ENCODE peak calls at places on chromosomes 7 and 10, in ten cellular contexts. P is A549; Y is neural progenitor cell; W is ovary; A is CD8-positive, alpha-beta T cell; Q is uterus; B is H9; M is testis; V is keratinocyte; U is HCT116. N is an unnamed sample. For H3K4me1, the result is how much of the 10 kb centered on the place peaks cover.

GRCh38 chr10:111233439-111233838 is 156.6 kb downstream of the ADRA2A start:
- DNase-seq in P (no peak), Y (peak), W (no peak), A (no peak), Q (no peak), B (no peak), M (no peak), V (no peak), U (no peak), N (no peak)

GRCh38 chr7:141737118-141737835 is 881 bp upstream of the SSBP1 start:
- DNase-seq in P (peak), Y (no peak), W (peak), A (peak), Q (peak), B (no peak), M (peak), V (no peak), U (no peak), N (no peak)

GRCh38 chr10:21314906-21315305 is 210.6 kb downstream of the SKIDA1 start:
- DNase-seq in P (no peak), Y (peak), W (no peak), A (no peak), Q (no peak), B (no peak), M (no peak), V (no peak), U (no peak), N (no peak)

GRCh38 chr7:36972140-36972518 is 247.8 kb upstream of the AOAH start:
- DNase-seq in P (no peak), Y (peak), W (no peak), A (no peak), Q (no peak), B (no peak), M (no peak), V (no peak), U (no peak), N (no peak)

GRCh38 chr7:2530076-2530967 is 10.7 kb downstream of the LFNG start:
- DNase-seq in P (no peak), Y (peak), W (no peak), A (peak), Q (peak), B (no peak), M (no peak), V (no peak), U (no peak), N (peak)

GRCh38 chr7:155763721-155764431 is 48.4 kb downstream of the SHH start:
- DNase-seq in P (no peak), Y (no peak), W (no peak), A (no peak), Q (no peak), B (no peak), M (no peak), V (no peak), U (no peak), N (no peak)

GRCh38 chr7:130758429-130759056 is 24.5 kb upstream of the KLF14 start:
- DNase-seq in P (peak), Y (peak), W (no peak), A (no peak), Q (no peak), B (no peak), M (no peak), V (no peak), U (peak), N (no peak)

GRCh38 chr7:37067961-37068536 is 343.8 kb upstream of the AOAH start:
- DNase-seq in P (no peak), Y (no peak), W (no peak), A (no peak), Q (no peak), B (no peak), M (no peak), V (no peak), U (no peak), N (no peak)

GRCh38 chr7:47297120-47297519 is 284.8 kb downstream of the TNS3 start:
- DNase-seq in P (no peak), Y (no peak), W (no peak), A (no peak), Q (no peak), B (no peak), M (no peak), V (no peak), U (no peak), N (no peak)

GRCh38 chr10:131121511-131122035 is 189.9 kb downstream of the TCERG1L start:
- DNase-seq in P (no peak), Y (no peak), W (no peak), A (no peak), Q (no peak), B (no peak), M (no peak), V (no peak), U (no peak), N (no peak)

GRCh38 chr7:156640949-156641485 is 443 bp downstream of the RNF32 start:
- DNase-seq in P (peak), Y (no peak), W (no peak), A (peak), Q (peak), B (no peak), M (peak), V (no peak), U (peak), N (no peak)

GRCh38 chr7:44150966-44151678 is 10.0 kb upstream of the MYL7 start:
- DNase-seq in P (no peak), Y (no peak), W (no peak), A (no peak), Q (peak), B (peak), M (no peak), V (no peak), U (no peak), N (no peak)

GRCh38 chr10:119290301-119291036 is 83.1 kb downstream of the GRK5 start:
- DNase-seq in P (peak), Y (no peak), W (no peak), A (no peak), Q (no peak), B (no peak), M (no peak), V (no peak), U (no peak), N (no peak)

GRCh38 chr7:98240961-98241673 is 10.9 kb downstream of the TECPR1 start:
- DNase-seq in P (peak), Y (peak), W (no peak), A (no peak), Q (no peak), B (peak), M (peak), V (no peak), U (peak), N (peak)

GRCh38 chr7:47414342-47415288 is 167.3 kb downstream of the TNS3 start:
- DNase-seq in P (no peak), Y (no peak), W (no peak), A (no peak), Q (peak), B (no peak), M (no peak), V (no peak), U (no peak), N (no peak)

GRCh38 chr10:71289421-71290130 is 29.5 kb upstream of the SLC29A3 start:
- DNase-seq in P (no peak), Y (no peak), W (no peak), A (no peak), Q (no peak), B (no peak), M (no peak), V (no peak), U (no peak), N (no peak)

GRCh38 chr10:4781955-4782354 is 44.1 kb upstream of the AKR1E2 start:
- DNase-seq in P (no peak), Y (no peak), W (no peak), A (no peak), Q (no peak), B (no peak), M (no peak), V (no peak), U (no peak), N (no peak)

GRCh38 chr7:4265056-4265455 is 417.0 kb upstream of the FOXK1 start:
- DNase-seq in P (no peak), Y (no peak), W (no peak), A (no peak), Q (no peak), B (no peak), M (no peak), V (no peak), U (no peak), N (no peak)

GRCh38 chr7:28533731-28534531 is 121.6 kb downstream of the CREB5 start:
- DNase-seq in P (peak), Y (no peak), W (peak), A (no peak), Q (peak), B (no peak), M (peak), V (no peak), U (no peak), N (no peak)

GRCh38 chr10:132164801-132165278 is 21.9 kb upstream of the DPYSL4 start:
- DNase-seq in P (no peak), Y (peak), W (no peak), A (no peak), Q (no peak), B (peak), M (no peak), V (no peak), U (no peak), N (no peak)

GRCh38 chr7:150986099-150986512 is 4.7 kb upstream of the NOS3 start:
- DNase-seq in P (peak), Y (peak), W (peak), A (no peak), Q (peak), B (peak), M (peak), V (no peak), U (no peak), N (peak)

GRCh38 chr10:121594623-121595320 is 3.5 kb downstream of the FGFR2 start:
- DNase-seq in P (no peak), Y (no peak), W (no peak), A (no peak), Q (no peak), B (no peak), M (no peak), V (no peak), U (no peak), N (no peak)

GRCh38 chr7:55574062-55574717 is 1.9 kb upstream of the VOPP1 start:
- DNase-seq in P (no peak), Y (no peak), W (no peak), A (no peak), Q (no peak), B (no peak), M (no peak), V (no peak), U (no peak), N (no peak)

GRCh38 chr7:68980011-68980410 is 618.3 kb upstream of the AUTS2 start:
- DNase-seq in P (no peak), Y (no peak), W (no peak), A (no peak), Q (no peak), B (no peak), M (no peak), V (no peak), U (no peak), N (no peak)

GRCh38 chr10:28991326-28991725 is 297.5 kb upstream of the LYZL1 start:
- DNase-seq in P (peak), Y (peak), W (no peak), A (no peak), Q (no peak), B (no peak), M (no peak), V (peak), U (peak), N (no peak)

GRCh38 chr10:88820990-88821389 is 18.5 kb downstream of the LIPM start:
- DNase-seq in P (no peak), Y (no peak), W (no peak), A (no peak), Q (no peak), B (no peak), M (no peak), V (no peak), U (no peak), N (no peak)

GRCh38 chr10:119759832-119760231 is 34.0 kb downstream of the INPP5F start:
- DNase-seq in P (no peak), Y (no peak), W (no peak), A (no peak), Q (no peak), B (no peak), M (no peak), V (no peak), U (no peak), N (no peak)

GRCh38 chr10:126062132-126063032 is 166.0 kb downstream of the FANK1 start:
- DNase-seq in P (peak), Y (no peak), W (peak), A (no peak), Q (peak), B (no peak), M (peak), V (peak), U (peak), N (peak)

GRCh38 chr10:127552446-127552845 is 3.3 kb downstream of the NPS start:
- DNase-seq in P (no peak), Y (no peak), W (no peak), A (no peak), Q (no peak), B (no peak), M (no peak), V (no peak), U (no peak), N (no peak)

GRCh38 chr10:131653550-131654470 is 247.0 kb upstream of the PPP2R2D start:
- DNase-seq in P (no peak), Y (no peak), W (no peak), A (no peak), Q (no peak), B (peak), M (peak), V (no peak), U (no peak), N (no peak)

GRCh38 chr10:61943699-61944444 is 42.4 kb downstream of the ARID5B start:
- DNase-seq in P (no peak), Y (no peak), W (no peak), A (no peak), Q (no peak), B (no peak), M (no peak), V (no peak), U (no peak), N (no peak)

GRCh38 chr7:47941136-47941844 is 7.0 kb downstream of the PKD1L1 start:
- DNase-seq in P (no peak), Y (no peak), W (no peak), A (no peak), Q (no peak), B (no peak), M (no peak), V (no peak), U (no peak), N (no peak)

GRCh38 chr10:57624066-57624465 is 643.6 kb downstream of the IPMK start:
- DNase-seq in P (peak), Y (no peak), W (no peak), A (no peak), Q (no peak), B (no peak), M (no peak), V (peak), U (no peak), N (no peak)

GRCh38 chr10:49752584-49752983 is 9.5 kb downstream of the OGDHL start:
- DNase-seq in P (no peak), Y (no peak), W (no peak), A (no peak), Q (no peak), B (no peak), M (no peak), V (no peak), U (no peak), N (no peak)
- H3K4me1 ChIP-seq in P (under half), Y (under half), W (under half), A (under half), Q (under half), B (under half), M (under half), V (under half), U (under half), N (under half)

GRCh38 chr7:29657856-29658255 is 94.2 kb downstream of the PRR15 start:
- DNase-seq in P (no peak), Y (no peak), W (no peak), A (no peak), Q (no peak), B (no peak), M (no peak), V (no peak), U (no peak), N (no peak)

GRCh38 chr7:29652611-29653010 is 89.0 kb downstream of the PRR15 start:
- DNase-seq in P (no peak), Y (no peak), W (no peak), A (no peak), Q (no peak), B (no peak), M (no peak), V (no peak), U (no peak), N (no peak)

GRCh38 chr7:29651467-29651866 is 87.8 kb downstream of the PRR15 start:
- DNase-seq in P (no peak), Y (no peak), W (no peak), A (no peak), Q (no peak), B (no peak), M (no peak), V (no peak), U (no peak), N (no peak)

DNA sequence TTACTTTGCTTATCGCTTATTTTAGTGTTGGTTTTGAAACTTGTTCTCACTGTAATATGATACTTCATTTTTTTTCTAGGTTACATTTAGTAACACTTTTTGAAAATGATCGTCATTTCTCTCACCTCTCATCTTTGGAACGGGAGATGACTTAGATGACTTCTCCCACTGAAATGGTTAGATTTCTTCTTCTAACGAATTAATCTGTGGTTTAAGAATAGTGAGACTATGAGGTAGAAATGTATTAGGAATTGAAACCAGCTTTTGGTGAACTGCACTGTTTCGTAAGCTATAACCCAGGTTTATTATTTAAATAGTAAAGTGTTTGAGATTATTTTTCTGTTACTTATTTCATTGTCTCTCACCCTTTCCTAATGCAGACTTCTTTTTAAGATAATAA is 93.7 kb downstream of the PRR15 start:
- DNase-seq in P (no peak), Y (no peak), W (no peak), A (no peak), Q (no peak), B (no peak), M (no peak), V (no peak), U (no peak), N (no peak)
- H3K4me1 ChIP-seq in P (under half), Y (under half), W (under half), A (under half), Q (under half), B (under half), M (under half), V (under half), U (under half), N (under half)

GRCh38 chr7:101902680-101903504 is 85.5 kb downstream of the CUX1 start:
- DNase-seq in P (no peak), Y (no peak), W (no peak), A (no peak), Q (no peak), B (no peak), M (no peak), V (no peak), U (no peak), N (no peak)

GRCh38 chr7:101904019-101904418 is 86.6 kb downstream of the CUX1 start:
- DNase-seq in P (no peak), Y (no peak), W (no peak), A (no peak), Q (no peak), B (no peak), M (no peak), V (no peak), U (no peak), N (no peak)

GRCh38 chr7:101900103-101900502 is 82.7 kb downstream of the CUX1 start:
- DNase-seq in P (no peak), Y (no peak), W (no peak), A (no peak), Q (no peak), B (no peak), M (no peak), V (no peak), U (no peak), N (no peak)

GRCh38 chr7:101903505-101903849 is 86.1 kb downstream of the CUX1 start:
- DNase-seq in P (no peak), Y (no peak), W (no peak), A (no peak), Q (no peak), B (no peak), M (no peak), V (no peak), U (no peak), N (no peak)

DNA sequence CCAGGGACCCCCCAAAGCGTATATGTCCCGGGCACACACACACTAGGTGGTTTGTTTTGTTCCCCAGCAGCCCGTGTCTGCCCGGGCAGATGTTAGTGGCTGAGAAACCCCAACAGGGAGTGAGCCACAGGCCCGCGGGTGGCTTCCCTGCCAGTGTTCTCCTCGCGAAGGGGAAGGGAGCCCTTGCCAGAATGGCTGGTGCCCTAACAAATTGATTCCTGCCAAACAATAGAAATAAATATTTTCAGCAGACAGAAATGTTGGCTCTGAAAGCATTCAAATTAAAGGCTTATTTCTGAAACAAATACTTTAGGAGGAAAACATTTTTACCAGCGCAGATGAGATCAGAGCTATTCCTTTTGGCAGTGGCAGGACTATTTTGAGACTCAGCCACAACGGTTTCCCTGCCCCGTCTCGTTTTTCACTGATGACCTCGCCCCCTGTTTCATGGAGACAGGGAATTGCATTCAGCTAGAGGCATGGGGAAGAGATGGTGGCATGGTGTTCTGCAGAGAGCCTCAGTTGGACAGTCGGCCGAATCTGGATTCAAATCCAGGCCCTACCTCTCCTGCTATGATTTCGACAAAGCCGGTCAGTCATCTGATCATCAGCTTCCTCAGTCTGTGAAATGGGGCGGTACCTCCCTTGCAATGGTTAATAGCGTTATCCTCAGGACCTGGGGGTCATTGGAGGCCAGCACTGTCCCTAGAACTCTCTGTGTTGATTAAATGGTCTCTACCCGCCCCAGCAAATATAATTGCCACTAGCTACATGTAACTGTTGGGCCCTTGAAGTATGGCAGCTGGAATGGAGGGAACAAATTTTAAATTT is 84.5 kb downstream of the CUX1 start:
- DNase-seq in P (no peak), Y (no peak), W (no peak), A (no peak), Q (no peak), B (no peak), M (no peak), V (no peak), U (no peak), N (no peak)
- H3K4me1 ChIP-seq in P (under half), Y (under half), W (under half), A (under half), Q (under half), B (under half), M (under half), V (under half), U (under half), N (under half)

GRCh38 chr7:114150704-114151103 is 231.9 kb upstream of the PPP1R3A start:
- DNase-seq in P (no peak), Y (no peak), W (no peak), A (no peak), Q (no peak), B (no peak), M (no peak), V (no peak), U (no peak), N (no peak)

GRCh38 chr7:114151777-114152176 is 233.0 kb upstream of the PPP1R3A start:
- DNase-seq in P (no peak), Y (no peak), W (no peak), A (no peak), Q (no peak), B (no peak), M (no peak), V (no peak), U (no peak), N (no peak)

GRCh38 chr7:114153700-114154099 is 234.9 kb upstream of the PPP1R3A start:
- DNase-seq in P (no peak), Y (no peak), W (no peak), A (no peak), Q (no peak), B (no peak), M (no peak), V (no peak), U (no peak), N (no peak)

GRCh38 chr7:114155106-114155765 is 236.4 kb upstream of the PPP1R3A start:
- DNase-seq in P (no peak), Y (no peak), W (no peak), A (no peak), Q (no peak), B (no peak), M (no peak), V (no peak), U (no peak), N (no peak)

DNA sequence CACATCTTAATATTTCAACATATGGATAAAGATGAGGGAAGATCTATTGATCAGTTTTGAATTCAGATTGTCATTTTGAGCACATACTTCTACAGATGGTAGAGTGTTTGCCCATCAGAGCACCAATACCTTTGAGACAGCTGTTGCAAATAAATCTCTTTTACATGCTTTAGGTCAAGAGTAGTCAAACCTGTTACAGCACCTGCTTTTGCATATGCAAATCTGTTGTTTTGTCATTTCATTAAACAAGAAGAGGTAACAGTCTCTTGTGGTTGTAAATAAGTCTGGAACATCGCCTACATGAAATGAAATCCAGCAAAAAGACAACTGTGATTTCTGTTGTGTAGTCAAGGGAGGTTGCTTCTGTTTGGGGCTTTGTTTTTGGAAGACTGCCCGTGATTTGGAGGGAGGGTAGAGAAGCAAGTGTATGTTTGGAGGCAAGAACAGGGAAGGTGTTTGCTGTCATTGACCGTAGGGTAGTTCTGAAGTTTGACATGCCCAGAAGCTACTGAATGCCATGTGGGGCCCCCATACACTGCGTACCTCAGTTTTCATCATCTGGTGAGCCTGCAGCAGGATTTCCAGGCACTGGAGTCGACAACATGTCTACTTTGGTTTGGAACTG is 233.6 kb upstream of the PPP1R3A start:
- DNase-seq in P (no peak), Y (no peak), W (no peak), A (no peak), Q (no peak), B (peak), M (no peak), V (no peak), U (no peak), N (no peak)
- H3K4me1 ChIP-seq in P (under half), Y (under half), W (under half), A (under half), Q (under half), B (under half), M (under half), V (under half), U (under half), N (under half)

N was measured in BE2C.